ENCODE peak calls at places on chromosomes 4 and X, in nine cellular contexts. Y is type B pancreatic cell, N is nephron progenitor cell, K is right lobe of liver, L is heart left ventricle, O is HCT116, A is stomach, I is lower lobe of right lung, Z is mucosa of descending colon. S is an unnamed sample.

GRCh38 chrX:27842867-27843266 is 35.1 kb downstream of the MAGEB10 start:
- DNase-seq in O (no peak), Y (no peak), Z (no peak), L (no peak), N (no peak), K (no peak), I (no peak), A (no peak), S (no peak)

GRCh38 chr4:8515316-8516060 is 64.7 kb upstream of the GPR78 start:
- DNase-seq in A (no peak), Z (no peak), O (no peak), N (no peak), I (no peak), L (no peak), K (no peak), Y (no peak), S (no peak)

GRCh38 chrX:20529711-20530110 is 263.0 kb upstream of the RPS6KA3 start:
- DNase-seq in I (no peak), Y (no peak), Z (no peak), L (no peak), O (no peak), N (no peak), A (no peak), K (no peak), S (no peak)

GRCh38 chrX:22109442-22109841 is 77.3 kb downstream of the PHEX start:
- DNase-seq in K (no peak), N (no peak), O (no peak), Z (no peak), A (no peak), Y (no peak), L (no peak), I (no peak), S (no peak)

GRCh38 chr4:22019676-22020075 is 71.1 kb upstream of the KCNIP4 start:
- DNase-seq in O (no peak), I (no peak), A (no peak), Z (no peak), L (no peak), N (no peak), K (no peak), Y (no peak), S (no peak)

GRCh38 chr4:85787133-85787532 is 312.2 kb downstream of the ARHGAP24 start:
- DNase-seq in O (no peak), Z (no peak), I (no peak), K (no peak), N (no peak), A (no peak), L (no peak), Y (no peak), S (no peak)

GRCh38 chrX:46180258-46180687 is 364.9 kb downstream of the ZNF674 start:
- DNase-seq in N (no peak), L (no peak), O (peak), Z (no peak), A (no peak), Y (no peak), I (no peak), K (no peak), S (no peak)

GRCh38 chr4:151676301-151676700 is 84.5 kb downstream of the GATB start:
- DNase-seq in A (no peak), I (no peak), Z (no peak), K (no peak), N (no peak), O (peak), Y (no peak), L (no peak), S (no peak)

GRCh38 chr4:105741548-105741947 is 33.0 kb downstream of the GSTCD start:
- DNase-seq in A (no peak), N (no peak), L (no peak), O (no peak), K (no peak), Y (no peak), I (no peak), Z (no peak), S (no peak)

GRCh38 chr4:93183589-93183988 is 645.0 kb upstream of the ATOH1 start:
- DNase-seq in Y (no peak), A (no peak), Z (no peak), K (no peak), N (no peak), O (no peak), I (no peak), L (no peak), S (no peak)

DNA sequence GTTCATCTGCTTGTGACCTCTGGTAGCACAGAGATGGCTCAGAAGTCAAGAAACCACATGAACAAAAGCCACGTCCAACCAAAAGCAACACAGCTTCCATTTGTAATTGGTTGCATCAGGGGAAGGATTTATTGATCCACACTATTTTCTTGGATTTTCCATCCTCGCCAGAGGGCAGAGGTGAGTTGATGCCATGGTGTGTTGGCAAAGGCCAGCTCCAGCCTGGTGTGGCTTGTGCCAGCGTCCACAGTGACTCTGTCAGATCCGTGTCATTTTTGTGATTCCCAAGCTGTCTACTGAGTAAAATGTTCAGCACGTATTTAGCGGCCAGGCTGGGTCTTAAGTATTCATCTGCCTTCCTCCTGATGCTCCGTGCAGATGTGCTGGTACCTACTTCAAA is 30.0 kb upstream of the SMIM10L2A start:
- DNase-seq in O (no peak), Z (no peak), I (no peak), A (no peak), K (no peak), L (no peak), N (no peak), Y (no peak), S (no peak)
- TF ChIP-seq CTCF in O (no peak), Z (no peak), I (no peak), A (no peak), K (peak), L (no peak), N (no peak), Y (no peak), S (no peak)

GRCh38 chrX:41333994-41334865 is at the start of gene DDX3X:
- DNase-seq in A (peak), O (peak), L (peak), Y (peak), I (peak), N (peak), Z (peak), K (peak), S (peak)
- TF ChIP-seq CTCF in A (no peak), O (no peak), L (no peak), Y (peak), I (peak), N (no peak), Z (no peak), K (peak), S (no peak)

GRCh38 chr4:123974419-123975105 is 578.0 kb downstream of the SPRY1 start:
- DNase-seq in Z (no peak), K (no peak), A (no peak), N (no peak), Y (no peak), I (no peak), L (no peak), O (no peak), S (no peak)
- TF ChIP-seq CTCF in Z (no peak), K (no peak), A (no peak), N (no peak), Y (no peak), I (no peak), L (no peak), O (no peak), S (no peak)

GRCh38 chr4:15238720-15239119 is 189.1 kb upstream of the C1QTNF7 start:
- DNase-seq in I (no peak), L (peak), O (no peak), Y (no peak), A (no peak), N (peak), K (no peak), Z (no peak), S (no peak)
- TF ChIP-seq CTCF in I (peak), L (peak), O (peak), Y (peak), A (peak), N (peak), K (peak), Z (no peak), S (peak)

GRCh38 chr4:107930821-107931774 is at the start of gene CYP2U1:
- DNase-seq in K (peak), Z (peak), L (peak), Y (peak), A (peak), O (peak), I (peak), N (peak), S (peak)
- TF ChIP-seq CTCF in K (peak), Z (no peak), L (peak), Y (peak), A (no peak), O (no peak), I (peak), N (no peak), S (no peak)

DNA sequence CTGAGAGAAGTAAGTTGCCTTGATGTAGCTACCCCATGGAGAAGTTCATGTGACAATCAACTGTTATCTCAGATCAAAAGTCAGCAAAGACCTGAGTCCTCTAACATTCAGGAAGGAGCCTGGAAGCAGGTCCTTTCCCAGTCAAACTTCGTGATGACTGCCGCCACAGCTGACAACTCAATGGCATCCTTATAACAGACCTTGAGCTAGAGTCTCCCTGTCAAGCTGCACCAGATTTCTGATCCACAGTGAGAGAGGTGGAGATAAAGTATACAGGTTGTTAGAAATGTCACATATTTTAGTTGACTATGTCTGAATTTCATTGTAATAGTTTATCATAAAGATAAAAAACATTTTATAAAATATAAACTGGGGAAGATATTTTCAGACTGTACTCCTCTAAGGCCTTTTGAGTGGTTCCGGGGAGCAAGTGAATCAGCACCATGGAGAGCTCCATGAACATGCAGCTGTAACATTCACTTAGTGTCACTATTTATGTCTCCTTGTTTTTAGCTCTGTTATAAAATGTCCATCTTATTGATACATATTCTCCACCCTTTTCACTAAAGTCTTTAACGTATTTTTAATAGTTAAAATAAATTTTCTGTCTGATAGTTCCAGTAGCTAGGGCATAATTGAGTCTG is 1653.5 kb upstream of the AGA start:
- DNase-seq in A (no peak), Z (no peak), O (no peak), L (no peak), N (peak), I (no peak), Y (no peak), K (no peak), S (no peak)
- TF ChIP-seq CTCF in A (no peak), Z (no peak), O (no peak), L (no peak), N (no peak), I (no peak), Y (no peak), K (no peak), S (no peak)

GRCh38 chrX:49184294-49185061 is 1.7 kb downstream of the PRICKLE3 start:
- DNase-seq in I (peak), N (peak), K (no peak), Z (peak), A (peak), L (peak), O (peak), Y (peak), S (no peak)
- TF ChIP-seq CTCF in I (no peak), N (no peak), K (no peak), Z (no peak), A (no peak), L (no peak), O (no peak), Y (no peak), S (no peak)

DNA sequence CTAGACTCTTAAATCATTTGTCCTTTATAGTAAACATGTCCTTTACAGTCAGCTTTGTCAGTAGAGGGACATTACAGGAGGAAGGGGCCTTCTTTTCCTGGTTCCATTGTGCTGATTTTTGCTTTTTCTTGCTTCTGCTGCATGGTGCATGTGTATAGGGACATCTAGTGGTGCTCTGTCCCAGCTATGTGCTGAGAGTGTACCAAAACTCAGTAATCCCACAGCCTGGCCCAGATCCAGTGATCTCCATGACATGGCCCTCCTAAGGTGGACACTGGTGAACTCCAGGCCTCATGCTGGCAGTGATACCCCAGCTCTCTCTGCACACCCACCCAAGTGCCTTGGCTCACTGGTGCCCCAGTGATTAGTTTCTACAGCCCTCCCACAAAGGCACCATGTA is 45.2 kb downstream of the MAGEB17 start:
- DNase-seq in Z (no peak), N (no peak), K (no peak), I (no peak), Y (no peak), O (peak), A (no peak), L (no peak), S (no peak)
- TF ChIP-seq CTCF in Z (no peak), N (no peak), K (peak), I (no peak), Y (peak), O (peak), A (no peak), L (no peak), S (no peak)

GRCh38 chr4:116702949-116703348 is 382.4 kb downstream of the TRAM1L1 start:
- DNase-seq in N (no peak), L (no peak), Z (no peak), O (no peak), K (no peak), A (no peak), Y (no peak), I (no peak), S (no peak)
- TF ChIP-seq CTCF in N (no peak), L (no peak), Z (no peak), O (peak), K (peak), A (no peak), Y (peak), I (no peak), S (no peak)

S was measured in natural killer cell.